ENCODE peak calls at places on chromosome 3, in five cellular contexts. One of them, this sample, is unnamed.

GRCh38 chr3:30012941-30013543 is 593.4 kb upstream of the TGFBR2 start:
- DNase-seq in A549: peak
- DNase-seq in kidney epithelial cell: peak
- DNase-seq in cardiac fibroblast: peak
- DNase-seq in MCF 10A: peak
- DNase-seq in this sample: peak

GRCh38 chr3:43748179-43748578 is 57.4 kb downstream of the ABHD5 start:
- DNase-seq in A549: no peak
- DNase-seq in kidney epithelial cell: no peak
- DNase-seq in cardiac fibroblast: peak
- DNase-seq in MCF 10A: peak
- DNase-seq in this sample: no peak

GRCh38 chr3:51702156-51702555 is 4.7 kb upstream of the GRM2 start:
- DNase-seq in A549: no peak
- DNase-seq in kidney epithelial cell: no peak
- DNase-seq in cardiac fibroblast: no peak
- DNase-seq in MCF 10A: no peak
- DNase-seq in this sample: no peak

GRCh38 chr3:135982922-135983581 is 17.5 kb downstream of the PPP2R3A start:
- DNase-seq in A549: no peak
- DNase-seq in kidney epithelial cell: no peak
- DNase-seq in cardiac fibroblast: no peak
- DNase-seq in MCF 10A: peak
- DNase-seq in this sample: no peak

GRCh38 chr3:117903226-117903625 is 1131.4 kb downstream of the IGSF11 start:
- DNase-seq in A549: no peak
- DNase-seq in kidney epithelial cell: no peak
- DNase-seq in cardiac fibroblast: peak
- DNase-seq in MCF 10A: no peak
- DNase-seq in this sample: no peak

GRCh38 chr3:176953106-176954080 is 243.9 kb downstream of the TBL1XR1 start:
- DNase-seq in A549: no peak
- DNase-seq in kidney epithelial cell: no peak
- DNase-seq in cardiac fibroblast: peak
- DNase-seq in MCF 10A: peak
- DNase-seq in this sample: no peak

GRCh38 chr3:24365168-24365567 is 129.5 kb downstream of the THRB start:
- DNase-seq in A549: peak
- DNase-seq in kidney epithelial cell: peak
- DNase-seq in cardiac fibroblast: peak
- DNase-seq in MCF 10A: peak
- DNase-seq in this sample: no peak

GRCh38 chr3:171345112-171345843 is 114.9 kb downstream of the TNIK start:
- DNase-seq in A549: no peak
- DNase-seq in kidney epithelial cell: no peak
- DNase-seq in cardiac fibroblast: no peak
- DNase-seq in MCF 10A: no peak
- DNase-seq in this sample: no peak

GRCh38 chr3:189490749-189491148 is 140.4 kb upstream of the TP63 start:
- DNase-seq in A549: no peak
- DNase-seq in kidney epithelial cell: no peak
- DNase-seq in cardiac fibroblast: no peak
- DNase-seq in MCF 10A: peak
- DNase-seq in this sample: no peak

GRCh38 chr3:156781310-156782230 is 44.6 kb upstream of the LEKR1 start:
- DNase-seq in A549: peak
- DNase-seq in kidney epithelial cell: no peak
- DNase-seq in cardiac fibroblast: peak
- DNase-seq in MCF 10A: peak
- DNase-seq in this sample: no peak

GRCh38 chr3:4351164-4351855 is 48.1 kb downstream of the SETMAR start:
- DNase-seq in A549: no peak
- DNase-seq in kidney epithelial cell: no peak
- DNase-seq in cardiac fibroblast: peak
- DNase-seq in MCF 10A: no peak
- DNase-seq in this sample: peak
- TF ChIP-seq CTCF in A549: no peak
- TF ChIP-seq CTCF in kidney epithelial cell: no peak
- TF ChIP-seq CTCF in cardiac fibroblast: no peak
- TF ChIP-seq CTCF in MCF 10A: no peak
- TF ChIP-seq CTCF in this sample: peak

DNA sequence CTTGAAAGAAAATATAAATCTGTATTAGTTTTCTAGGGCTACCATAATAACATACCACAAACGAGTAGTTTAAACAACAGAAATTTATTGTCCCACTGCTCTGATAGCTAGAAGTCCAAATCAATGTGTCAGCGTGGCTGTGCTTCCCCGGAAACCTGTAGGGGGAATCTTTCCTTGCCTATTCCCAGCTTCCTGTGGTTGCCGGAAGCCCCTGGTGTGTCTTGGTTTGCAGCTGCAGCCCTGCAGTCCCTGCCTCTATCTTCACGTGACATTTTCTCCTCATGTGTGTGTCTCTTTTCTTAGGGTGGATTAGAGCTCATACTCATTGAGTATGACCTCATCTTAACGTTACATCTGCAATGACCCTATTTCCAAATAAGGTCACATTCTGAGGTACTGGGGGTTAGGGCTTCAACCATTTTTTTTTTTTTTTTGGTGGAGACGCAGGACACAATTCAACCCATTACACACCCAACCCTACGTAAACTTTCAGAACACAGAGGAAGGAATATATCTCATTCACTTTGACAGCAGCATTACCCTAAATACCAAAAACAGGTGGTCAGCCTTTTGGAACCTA is 88.8 kb downstream of the RYK start:
- DNase-seq in A549: no peak
- DNase-seq in kidney epithelial cell: no peak
- DNase-seq in cardiac fibroblast: no peak
- DNase-seq in MCF 10A: no peak
- DNase-seq in this sample: no peak
- TF ChIP-seq CTCF in A549: no peak
- TF ChIP-seq CTCF in kidney epithelial cell: no peak
- TF ChIP-seq CTCF in cardiac fibroblast: no peak
- TF ChIP-seq CTCF in MCF 10A: no peak
- TF ChIP-seq CTCF in this sample: no peak

DNA sequence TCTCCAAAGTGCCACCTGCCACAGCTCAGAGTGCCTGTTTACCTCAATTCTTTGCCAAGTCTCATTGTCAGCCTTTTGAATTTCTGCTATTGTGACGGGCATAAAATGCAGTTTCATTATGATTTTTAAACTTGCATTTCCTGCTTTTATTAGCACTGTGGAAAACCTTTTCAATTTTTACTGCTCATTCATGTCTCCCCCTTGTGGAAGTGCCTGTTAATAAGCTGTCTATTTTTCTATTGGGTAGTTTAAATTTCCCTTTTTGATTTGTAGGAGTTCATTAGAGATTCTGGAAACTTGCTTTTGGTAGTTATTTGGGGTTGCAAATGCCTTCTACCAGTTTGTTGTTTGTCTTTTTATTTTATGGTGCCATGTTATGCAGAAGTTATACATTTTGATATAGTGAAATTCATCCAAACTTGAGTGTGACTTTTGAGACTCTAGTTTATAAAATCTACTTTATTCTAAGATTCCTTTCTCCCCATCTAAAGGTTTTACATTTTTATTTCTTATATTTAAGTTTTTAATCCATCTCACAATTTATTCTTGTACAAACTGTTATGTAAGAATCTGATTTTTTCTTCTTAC is 53.9 kb upstream of the FRMD4B start:
- DNase-seq in A549: no peak
- DNase-seq in kidney epithelial cell: no peak
- DNase-seq in cardiac fibroblast: peak
- DNase-seq in MCF 10A: peak
- DNase-seq in this sample: no peak
- TF ChIP-seq CTCF in A549: peak
- TF ChIP-seq CTCF in kidney epithelial cell: peak
- TF ChIP-seq CTCF in cardiac fibroblast: peak
- TF ChIP-seq CTCF in MCF 10A: peak
- TF ChIP-seq CTCF in this sample: peak

GRCh38 chr3:63364909-63365308 is 86.8 kb downstream of the SYNPR start:
- DNase-seq in A549: no peak
- DNase-seq in kidney epithelial cell: no peak
- DNase-seq in cardiac fibroblast: no peak
- DNase-seq in MCF 10A: no peak
- DNase-seq in this sample: no peak
- TF ChIP-seq CTCF in A549: no peak
- TF ChIP-seq CTCF in kidney epithelial cell: peak
- TF ChIP-seq CTCF in cardiac fibroblast: peak
- TF ChIP-seq CTCF in MCF 10A: no peak
- TF ChIP-seq CTCF in this sample: no peak

GRCh38 chr3:71484047-71484446 is 99.5 kb downstream of the FOXP1 start:
- DNase-seq in A549: no peak
- DNase-seq in kidney epithelial cell: no peak
- DNase-seq in cardiac fibroblast: no peak
- DNase-seq in MCF 10A: no peak
- DNase-seq in this sample: no peak
- TF ChIP-seq CTCF in A549: no peak
- TF ChIP-seq CTCF in kidney epithelial cell: no peak
- TF ChIP-seq CTCF in cardiac fibroblast: no peak
- TF ChIP-seq CTCF in MCF 10A: no peak
- TF ChIP-seq CTCF in this sample: no peak

DNA sequence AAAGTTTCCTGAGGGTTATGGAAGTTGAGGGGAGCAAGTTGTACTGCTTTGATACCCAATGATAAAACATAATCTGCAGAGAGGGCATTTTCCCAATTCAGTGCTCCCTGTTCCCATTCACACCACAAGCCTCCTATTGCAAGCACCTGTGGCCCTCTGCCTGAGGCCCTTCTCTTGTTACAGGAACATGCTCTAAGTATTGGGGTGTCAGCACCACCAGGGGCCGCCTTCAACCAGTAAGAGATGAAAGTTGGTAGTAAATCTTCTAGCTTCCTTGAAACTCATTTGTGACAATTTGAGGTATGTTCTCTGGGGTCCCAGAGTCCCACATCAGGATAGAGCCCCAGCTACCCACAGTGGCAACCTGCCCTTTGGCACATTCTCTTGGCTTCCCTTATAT is 265.4 kb upstream of the ARHGEF26 start:
- DNase-seq in A549: no peak
- DNase-seq in kidney epithelial cell: no peak
- DNase-seq in cardiac fibroblast: no peak
- DNase-seq in MCF 10A: peak
- DNase-seq in this sample: no peak
- TF ChIP-seq CTCF in A549: no peak
- TF ChIP-seq CTCF in kidney epithelial cell: no peak
- TF ChIP-seq CTCF in cardiac fibroblast: no peak
- TF ChIP-seq CTCF in MCF 10A: no peak
- TF ChIP-seq CTCF in this sample: no peak

GRCh38 chr3:76753599-76753998 is 286.3 kb upstream of the ROBO2 start:
- DNase-seq in A549: no peak
- DNase-seq in kidney epithelial cell: no peak
- DNase-seq in cardiac fibroblast: no peak
- DNase-seq in MCF 10A: peak
- DNase-seq in this sample: no peak
- TF ChIP-seq CTCF in A549: no peak
- TF ChIP-seq CTCF in kidney epithelial cell: peak
- TF ChIP-seq CTCF in cardiac fibroblast: no peak
- TF ChIP-seq CTCF in MCF 10A: peak
- TF ChIP-seq CTCF in this sample: no peak

GRCh38 chr3:137714551-137714950 is 49.6 kb upstream of the SOX14 start:
- DNase-seq in A549: no peak
- DNase-seq in kidney epithelial cell: no peak
- DNase-seq in cardiac fibroblast: no peak
- DNase-seq in MCF 10A: no peak
- DNase-seq in this sample: no peak

DNA sequence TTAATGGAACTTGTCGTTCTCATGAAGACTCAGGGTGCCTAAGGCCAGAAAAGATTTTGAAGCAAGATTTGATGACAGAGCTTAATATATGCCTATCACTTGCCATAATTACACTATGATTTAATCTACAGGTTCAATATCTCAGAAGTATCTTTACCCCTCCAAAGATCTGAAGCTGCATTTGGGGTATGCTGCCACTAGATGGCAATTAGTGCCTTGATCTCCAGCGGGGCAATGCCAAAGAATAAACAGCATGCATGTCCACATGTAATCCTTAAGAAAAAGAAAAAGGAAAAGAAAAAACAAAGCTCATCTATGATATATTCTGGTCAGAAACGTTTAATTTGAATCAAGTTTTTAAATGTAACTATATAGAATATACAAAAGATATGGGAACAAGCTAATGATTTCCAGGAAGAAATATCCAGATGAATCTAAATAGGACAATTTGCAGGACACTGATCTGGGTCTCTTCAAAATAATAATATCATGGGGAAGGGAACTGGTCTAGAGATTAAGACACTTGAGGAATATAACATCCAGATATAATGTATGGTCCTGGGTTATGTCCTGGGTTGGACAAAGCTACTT is 55.0 kb upstream of the SOX14 start:
- DNase-seq in A549: peak
- DNase-seq in kidney epithelial cell: no peak
- DNase-seq in cardiac fibroblast: no peak
- DNase-seq in MCF 10A: peak
- DNase-seq in this sample: no peak
- TF ChIP-seq CTCF in A549: peak
- TF ChIP-seq CTCF in kidney epithelial cell: peak
- TF ChIP-seq CTCF in cardiac fibroblast: peak
- TF ChIP-seq CTCF in MCF 10A: peak
- TF ChIP-seq CTCF in this sample: no peak

GRCh38 chr3:48088749-48089466 is 72.7 kb upstream of the MAP4 start:
- DNase-seq in A549: peak
- DNase-seq in kidney epithelial cell: peak
- DNase-seq in cardiac fibroblast: peak
- DNase-seq in MCF 10A: peak
- DNase-seq in this sample: peak
- TF ChIP-seq CTCF in A549: no peak
- TF ChIP-seq CTCF in kidney epithelial cell: no peak
- TF ChIP-seq CTCF in cardiac fibroblast: peak
- TF ChIP-seq CTCF in MCF 10A: no peak
- TF ChIP-seq CTCF in this sample: no peak

DNA sequence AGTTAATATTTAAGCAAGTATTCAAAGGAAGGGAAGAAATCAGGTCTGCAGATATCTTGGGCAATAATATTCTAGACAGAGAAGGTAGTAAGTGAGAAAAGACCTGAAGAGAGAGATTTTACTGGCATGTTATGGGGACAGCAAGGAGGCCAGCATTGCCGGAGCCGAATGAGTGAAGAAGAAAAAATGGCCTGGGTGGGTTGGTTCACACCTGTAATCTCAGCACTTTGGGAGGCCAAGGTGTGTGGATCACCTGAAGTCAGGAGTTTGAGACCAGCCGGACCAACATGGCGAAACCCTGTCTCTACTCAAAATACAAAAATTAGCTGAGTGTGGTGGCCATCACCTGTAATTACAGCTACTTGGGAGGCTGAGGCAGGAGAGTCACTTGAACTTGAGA is 164.7 kb downstream of the VGLL3 start:
- DNase-seq in A549: no peak
- DNase-seq in kidney epithelial cell: no peak
- DNase-seq in cardiac fibroblast: no peak
- DNase-seq in MCF 10A: no peak
- DNase-seq in this sample: no peak
- TF ChIP-seq CTCF in A549: no peak
- TF ChIP-seq CTCF in kidney epithelial cell: no peak
- TF ChIP-seq CTCF in cardiac fibroblast: no peak
- TF ChIP-seq CTCF in MCF 10A: no peak
- TF ChIP-seq CTCF in this sample: no peak